ENCODE peak calls at places on chromosomes 4 and X, in ten cellular contexts. I, N, W, X, B, U, E, C, H and S are unnamed samples.

GRCh38 chrX:7435822-7436221 is 287.9 kb upstream of the PUDP start:
- DNase-seq in U (peak), H (no peak), N (no peak), I (no peak), W (peak), X (no peak), B (no peak), E (no peak), C (no peak), S (no peak)

GRCh38 chr4:85929926-85930325 is 429.9 kb downstream of the MAPK10 start:
- DNase-seq in B (no peak), E (peak), N (peak), U (no peak), X (no peak), W (no peak), I (no peak), H (no peak), C (no peak), S (no peak)

GRCh38 chrX:110444996-110445395 is 86.3 kb downstream of the RTL9 start:
- DNase-seq in N (no peak), C (no peak), X (peak), E (no peak), I (no peak), W (no peak), U (no peak), H (no peak), B (no peak), S (no peak)

GRCh38 chrX:29652484-29652883 is 562.9 kb upstream of the MAGEB2 start:
- DNase-seq in U (peak), N (no peak), X (peak), B (no peak), W (peak), I (no peak), H (no peak), C (no peak), E (peak), S (no peak)

GRCh38 chr4:173074501-173074946 is 94.1 kb upstream of the GALNT7 start:
- DNase-seq in C (no peak), X (peak), U (peak), H (no peak), N (peak), B (peak), E (peak), W (peak), I (no peak), S (no peak)

GRCh38 chr4:110442788-110443187 is 33.2 kb upstream of the ENPEP start:
- DNase-seq in E (no peak), N (no peak), U (no peak), C (no peak), X (no peak), B (no peak), W (no peak), I (no peak), H (no peak), S (no peak)

GRCh38 chr4:3413675-3414420 is 27.9 kb upstream of the HGFAC start:
- DNase-seq in N (peak), B (peak), I (no peak), U (no peak), H (no peak), C (no peak), X (no peak), E (no peak), W (no peak), S (peak)

GRCh38 chr4:173057442-173057841 is 111.2 kb upstream of the GALNT7 start:
- DNase-seq in I (no peak), U (peak), H (no peak), E (no peak), C (no peak), B (no peak), N (no peak), W (no peak), X (peak), S (no peak)

GRCh38 chr4:4662230-4662629 is 120.4 kb upstream of the STX18 start:
- DNase-seq in E (no peak), X (no peak), I (no peak), C (no peak), H (no peak), U (no peak), N (no peak), B (no peak), W (no peak), S (no peak)

GRCh38 chr4:5084911-5085475 is 33.7 kb downstream of the STK32B start:
- DNase-seq in X (no peak), W (no peak), U (no peak), I (no peak), C (no peak), H (no peak), E (no peak), B (no peak), N (no peak), S (no peak)

GRCh38 chrX:104112326-104112951 is at the start of gene ZCCHC18:
- DNase-seq in C (peak), N (peak), E (no peak), W (peak), I (peak), B (no peak), H (peak), X (peak), U (peak), S (peak)

GRCh38 chr4:99687120-99687519 is 29.5 kb upstream of the C4orf54 start:
- DNase-seq in W (no peak), C (no peak), X (no peak), I (no peak), N (no peak), B (no peak), E (no peak), U (no peak), H (no peak), S (no peak)

GRCh38 chr4:185682236-185682635 is 129.8 kb downstream of the SORBS2 start:
- DNase-seq in N (no peak), U (peak), E (peak), H (no peak), C (no peak), X (peak), W (peak), I (no peak), B (no peak), S (no peak)

GRCh38 chrX:115372026-115372610 is 82.6 kb downstream of the LUZP4 start:
- DNase-seq in I (no peak), H (no peak), U (peak), B (no peak), C (peak), X (peak), W (peak), E (peak), N (no peak), S (no peak)

GRCh38 chr4:39568805-39569204 is 41.6 kb upstream of the UGDH start:
- DNase-seq in E (no peak), B (no peak), C (no peak), U (no peak), N (no peak), X (peak), H (peak), W (no peak), I (no peak), S (no peak)

GRCh38 chrX:149512225-149512885 is 7.2 kb upstream of the IDS start:
- DNase-seq in I (peak), X (peak), C (peak), B (no peak), H (no peak), E (no peak), N (peak), W (peak), U (peak), S (peak)

GRCh38 chr4:16227462-16227868 is 1.2 kb upstream of the TAPT1 start:
- DNase-seq in B (no peak), X (peak), E (no peak), W (peak), I (no peak), C (peak), N (peak), U (peak), H (peak), S (no peak)

GRCh38 chrX:101108293-101108692 is 10.3 kb downstream of the CENPI start:
- DNase-seq in X (no peak), I (no peak), N (no peak), E (no peak), W (peak), B (no peak), H (no peak), C (no peak), U (peak), S (no peak)

GRCh38 chr4:141011799-141012377 is 121.4 kb downstream of the RNF150 start:
- DNase-seq in H (no peak), I (no peak), E (no peak), U (no peak), C (no peak), B (no peak), X (no peak), N (no peak), W (no peak), S (no peak)

GRCh38 chrX:151974336-151975227 is at the start of gene GABRE:
- DNase-seq in C (peak), B (no peak), E (no peak), N (peak), W (no peak), U (peak), H (no peak), X (no peak), I (no peak), S (peak)

GRCh38 chr4:5469151-5469775 is 239.1 kb downstream of the EVC2 start:
- DNase-seq in H (no peak), X (no peak), B (no peak), C (no peak), W (no peak), U (no peak), N (no peak), I (no peak), E (no peak), S (no peak)

GRCh38 chr4:62644372-62644771 is 1444.2 kb downstream of the ADGRL3 start:
- DNase-seq in E (no peak), X (peak), C (no peak), H (no peak), I (peak), U (peak), N (peak), W (peak), B (no peak), S (peak)

GRCh38 chr4:120007171-120007894 is 59.3 kb downstream of the MAD2L1 start:
- DNase-seq in E (no peak), X (peak), I (no peak), B (no peak), N (no peak), C (no peak), U (peak), H (no peak), W (peak), S (no peak)

GRCh38 chrX:54042609-54043010 is 1.7 kb downstream of the PHF8 start:
- DNase-seq in I (peak), W (peak), C (peak), B (no peak), U (peak), E (no peak), N (peak), H (peak), X (peak), S (peak)

GRCh38 chr4:13577660-13578059 is 33.4 kb upstream of the NKX3-2 start:
- DNase-seq in I (no peak), E (no peak), H (no peak), W (no peak), B (no peak), N (no peak), C (no peak), U (no peak), X (no peak), S (no peak)

GRCh38 chr4:29581469-29581868 is 1138.7 kb upstream of the PCDH7 start:
- DNase-seq in I (no peak), E (no peak), C (no peak), N (no peak), H (no peak), U (no peak), B (no peak), X (no peak), W (peak), S (no peak)

GRCh38 chrX:109920325-109920724 is 82.6 kb upstream of the TMEM164 start:
- DNase-seq in X (no peak), C (no peak), B (no peak), H (no peak), I (no peak), N (no peak), U (no peak), E (no peak), W (no peak), S (peak)

GRCh38 chr4:109803924-109804571 is 2.2 kb upstream of the CFI start:
- DNase-seq in U (peak), C (no peak), E (no peak), I (peak), W (peak), B (no peak), X (peak), N (peak), H (no peak), S (peak)

GRCh38 chrX:53882331-53882730 is 161.9 kb downstream of the PHF8 start:
- DNase-seq in B (no peak), N (no peak), X (peak), E (peak), H (no peak), W (peak), C (peak), I (no peak), U (peak), S (no peak)

GRCh38 chr4:139887962-139888735 is 222.5 kb downstream of the MGST2 start:
- DNase-seq in B (peak), U (no peak), E (peak), X (peak), H (peak), I (peak), N (peak), W (no peak), C (no peak), S (no peak)

GRCh38 chr4:46933686-46934085 is 24.6 kb upstream of the COX7B2 start:
- DNase-seq in U (no peak), B (no peak), E (no peak), W (no peak), X (peak), H (no peak), N (no peak), I (no peak), C (no peak), S (no peak)

GRCh38 chr4:102610007-102610406 is 108.8 kb downstream of the NFKB1 start:
- DNase-seq in W (peak), H (no peak), I (no peak), N (no peak), X (peak), E (no peak), U (peak), B (no peak), C (no peak), S (no peak)

GRCh38 chrX:119423631-119424030 is 24.5 kb downstream of the SLC25A43 start:
- DNase-seq in C (no peak), E (no peak), B (no peak), H (no peak), X (no peak), N (no peak), U (no peak), W (peak), I (no peak), S (no peak)

GRCh38 chr4:7170012-7170411 is 22.3 kb upstream of the SORCS2 start:
- DNase-seq in I (no peak), W (no peak), U (no peak), B (peak), X (no peak), H (no peak), N (no peak), C (no peak), E (no peak), S (no peak)

GRCh38 chr4:34105311-34105710 is 2139.0 kb downstream of the ARAP2 start:
- DNase-seq in X (no peak), U (peak), H (no peak), W (peak), N (no peak), I (no peak), B (no peak), E (no peak), C (no peak), S (no peak)

GRCh38 chr4:23888421-23889319 is 1.2 kb downstream of the PPARGC1A start:
- DNase-seq in X (no peak), N (no peak), C (no peak), B (no peak), H (no peak), I (peak), E (no peak), U (peak), W (peak), S (no peak)

GRCh38 chr4:23889368-23889767 is 479 bp downstream of the PPARGC1A start:
- DNase-seq in X (no peak), C (no peak), H (no peak), B (no peak), W (no peak), I (no peak), E (no peak), N (no peak), U (no peak), S (no peak)

GRCh38 chr4:23889814-23890269 is at the start of gene PPARGC1A:
- DNase-seq in U (peak), X (no peak), C (no peak), I (peak), H (no peak), B (no peak), N (no peak), W (peak), E (peak), S (peak)

GRCh38 chr4:23891064-23891421 is 1.2 kb upstream of the PPARGC1A start:
- DNase-seq in X (no peak), H (no peak), B (no peak), W (no peak), U (no peak), N (no peak), E (no peak), C (no peak), I (no peak), S (no peak)

GRCh38 chr4:23890369-23891063 is 669 bp upstream of the PPARGC1A start:
- DNase-seq in I (no peak), U (no peak), B (no peak), N (no peak), W (no peak), E (no peak), C (no peak), H (no peak), X (no peak), S (no peak)
- H3K4me3 ChIP-seq in I (peak), U (no peak), B (no peak), N (no peak), W (no peak), E (peak), C (no peak), H (no peak), X (no peak), S (peak)

GRCh38 chr4:22884157-22884556 is 191.4 kb downstream of the GBA3 start:
- DNase-seq in N (no peak), X (no peak), B (no peak), E (no peak), C (no peak), W (no peak), H (no peak), I (no peak), U (no peak), S (no peak)

GRCh38 chr4:22876281-22876680 is 183.5 kb downstream of the GBA3 start:
- DNase-seq in N (no peak), H (no peak), E (no peak), W (no peak), B (no peak), X (no peak), I (no peak), U (no peak), C (no peak), S (no peak)

GRCh38 chr4:22875592-22876257 is 183.0 kb downstream of the GBA3 start:
- DNase-seq in B (no peak), E (no peak), U (no peak), X (no peak), I (no peak), N (no peak), C (no peak), H (no peak), W (no peak), S (no peak)

GRCh38 chr4:22877653-22878052 is 184.9 kb downstream of the GBA3 start:
- DNase-seq in B (no peak), N (no peak), H (no peak), W (no peak), I (no peak), X (no peak), E (no peak), U (no peak), C (no peak), S (no peak)

DNA sequence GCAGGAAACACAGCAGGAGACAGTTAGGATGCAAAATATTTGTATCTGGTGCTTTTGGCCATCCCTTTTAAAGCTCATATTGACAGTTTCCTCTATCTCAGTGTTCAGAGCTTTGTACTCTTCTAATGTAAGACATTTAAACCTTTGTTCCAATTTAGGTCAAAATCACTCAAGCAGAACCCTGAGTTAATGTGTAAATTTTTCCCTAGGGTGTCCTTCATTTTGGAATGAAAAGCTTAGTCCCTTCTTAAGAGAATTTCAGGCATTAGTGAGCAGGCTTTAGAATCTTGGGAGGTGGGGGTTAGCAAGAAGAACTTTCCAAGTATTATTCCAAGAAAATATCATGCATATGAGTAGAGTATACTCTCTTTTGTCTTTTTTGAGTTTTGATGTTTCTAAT is 188.7 kb downstream of the GBA3 start:
- DNase-seq in X (no peak), N (no peak), U (no peak), E (no peak), I (no peak), H (no peak), W (no peak), B (no peak), C (no peak), S (no peak)
- H3K4me3 ChIP-seq in X (no peak), N (no peak), U (no peak), E (no peak), I (no peak), H (no peak), W (no peak), B (no peak), C (no peak), S (no peak)

DNA sequence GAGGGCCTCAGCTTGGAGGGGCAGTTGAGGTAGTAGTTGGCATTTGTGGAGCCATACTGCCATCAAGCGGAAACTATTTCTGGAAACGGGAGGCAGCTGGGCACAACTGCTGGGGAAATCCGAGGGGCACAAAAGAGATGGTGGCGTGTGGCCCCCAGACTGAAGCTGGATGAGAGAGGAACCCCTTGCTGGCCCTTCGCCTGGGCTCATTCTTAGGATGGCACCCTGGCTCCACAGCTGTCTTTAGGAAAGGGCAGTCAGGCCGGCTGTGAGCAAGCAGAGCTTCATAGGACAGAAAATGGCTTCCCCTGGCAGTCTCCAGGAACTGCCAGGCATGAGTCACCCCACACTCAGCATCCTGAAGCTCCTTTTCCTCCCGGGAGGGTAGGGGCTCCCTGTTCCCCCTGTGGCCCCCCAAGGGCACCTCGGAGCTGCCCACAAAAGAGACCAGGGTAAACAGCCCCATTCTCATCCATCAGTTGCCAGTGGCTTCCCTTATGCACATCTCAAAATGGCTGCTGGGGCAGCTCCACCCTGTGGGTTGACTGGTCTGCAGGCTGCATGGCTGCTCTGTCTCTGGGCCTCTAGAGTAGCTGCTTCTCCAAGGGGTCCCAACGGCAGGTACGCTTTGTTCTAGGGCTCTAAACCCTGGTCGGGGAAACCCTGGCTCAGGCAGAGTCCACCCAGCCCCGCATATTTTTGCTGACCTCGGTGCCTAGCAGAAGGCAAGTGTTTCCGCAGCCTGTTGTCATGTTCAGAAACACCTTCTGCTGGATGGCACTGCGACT is 64.7 kb downstream of the NBDY start:
- DNase-seq in W (no peak), U (peak), N (peak), E (no peak), I (no peak), H (no peak), B (no peak), C (peak), X (no peak), S (no peak)
- H3K4me3 ChIP-seq in W (no peak), U (no peak), N (no peak), E (no peak), I (no peak), H (no peak), B (no peak), C (no peak), X (no peak), S (no peak)

GRCh38 chrX:48523682-48524081 is 2.1 kb downstream of the EBP start:
- DNase-seq in H (no peak), C (no peak), W (no peak), N (no peak), X (no peak), E (no peak), B (no peak), U (no peak), I (no peak), S (no peak)

GRCh38 chrX:48520976-48521352 is 644 bp upstream of the EBP start:
- DNase-seq in N (peak), H (no peak), X (no peak), C (no peak), I (no peak), W (no peak), U (no peak), B (no peak), E (no peak), S (no peak)

GRCh38 chrX:48520455-48520854 is 1.2 kb upstream of the EBP start:
- DNase-seq in N (no peak), I (no peak), H (no peak), E (no peak), U (no peak), X (no peak), W (no peak), C (no peak), B (no peak), S (no peak)

GRCh38 chrX:48521353-48522243 is at the start of gene EBP:
- DNase-seq in U (peak), B (peak), H (peak), I (peak), W (peak), N (peak), E (peak), X (peak), C (peak), S (peak)

DNA sequence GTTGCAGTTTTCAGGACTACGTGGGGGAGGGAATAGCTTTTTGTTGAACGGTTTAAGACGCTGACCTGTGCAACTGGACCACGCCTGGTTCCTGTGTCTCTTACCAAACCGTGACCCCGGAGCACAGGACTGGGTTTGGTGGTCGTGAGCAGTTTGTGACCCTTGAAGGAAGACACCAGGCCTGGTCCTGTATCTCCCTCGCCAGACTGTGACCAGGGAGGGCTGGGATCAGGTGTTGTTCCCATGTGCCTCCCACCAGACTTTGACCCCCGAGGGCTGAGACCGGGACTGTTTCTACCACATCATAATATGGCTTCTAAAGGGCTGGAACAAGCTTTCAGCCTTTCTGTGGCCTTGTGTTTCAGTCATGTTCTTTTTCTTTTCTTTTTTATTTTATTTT is 683 bp downstream of the EBP start:
- DNase-seq in U (no peak), I (no peak), H (no peak), X (no peak), B (no peak), W (no peak), E (no peak), N (no peak), C (no peak), S (no peak)
- H3K4me3 ChIP-seq in U (peak), I (peak), H (peak), X (peak), B (peak), W (peak), E (peak), N (peak), C (peak), S (peak)